ENCODE peak calls at places on chromosomes 2 and 18, in seven cellular contexts. O is AG10803, C is HCT116, F is SK-N-SH, T is fibroblast of pulmonary artery, L is PC-9, J is fibroblast of lung. N is an unnamed sample.

GRCh38 chr2:46978696-46979095 is 63.1 kb upstream of the MCFD2 start:
- DNase-seq in F (no peak), J (no peak), T (no peak), C (no peak), O (no peak), L (no peak), N (no peak)

GRCh38 chr18:5955861-5956260 is 60.5 kb upstream of the TMEM200C start:
- DNase-seq in O (no peak), T (no peak), L (no peak), F (no peak), J (peak), C (no peak), N (no peak)

GRCh38 chr2:52144588-52144987 is 1112.7 kb upstream of the NRXN1 start:
- DNase-seq in T (no peak), J (no peak), C (no peak), L (no peak), O (no peak), F (no peak), N (no peak)

GRCh38 chr2:107545851-107546250 is 280.8 kb upstream of the RGPD4 start:
- DNase-seq in O (no peak), L (no peak), T (no peak), J (no peak), F (no peak), C (no peak), N (no peak)

GRCh38 chr18:58639751-58640427 is 11.0 kb upstream of the ALPK2 start:
- DNase-seq in O (peak), T (peak), L (no peak), F (no peak), C (no peak), J (peak), N (no peak)

GRCh38 chr2:136916131-136916530 is 150.8 kb downstream of the THSD7B start:
- DNase-seq in T (no peak), O (no peak), L (no peak), J (no peak), C (no peak), F (no peak), N (no peak)

GRCh38 chr2:221276601-221277000 is 295.5 kb downstream of the EPHA4 start:
- DNase-seq in T (no peak), J (no peak), C (no peak), O (no peak), F (no peak), L (no peak), N (no peak)

GRCh38 chr2:29747786-29748470 is 173.5 kb downstream of the ALK start:
- DNase-seq in T (peak), L (no peak), F (no peak), C (peak), O (peak), J (peak), N (no peak)

GRCh38 chr2:210459925-210460862 is 16.4 kb downstream of the LANCL1 start:
- DNase-seq in O (no peak), F (no peak), C (no peak), T (no peak), J (no peak), L (no peak), N (no peak)

GRCh38 chr18:70496749-70497294 is 208.0 kb downstream of the SOCS6 start:
- DNase-seq in F (peak), T (no peak), L (no peak), C (no peak), O (no peak), J (no peak), N (no peak)

GRCh38 chr2:234427081-234428058 is 69.5 kb downstream of the ARL4C start:
- DNase-seq in T (peak), C (no peak), J (no peak), O (peak), F (no peak), L (peak), N (no peak)

GRCh38 chr2:171958475-171958874 is 36.2 kb downstream of the HAT1 start:
- DNase-seq in C (no peak), F (no peak), J (peak), O (peak), L (no peak), T (peak), N (no peak)

GRCh38 chr2:51410351-51410750 is 378.4 kb upstream of the NRXN1 start:
- DNase-seq in T (no peak), O (no peak), F (no peak), L (no peak), C (no peak), J (no peak), N (no peak)

GRCh38 chr2:226118471-226119429 is 680.9 kb downstream of the IRS1 start:
- DNase-seq in J (peak), F (no peak), O (peak), L (peak), C (peak), T (peak), N (peak)

GRCh38 chr18:25935356-25935755 is 155.1 kb downstream of the SS18 start:
- DNase-seq in O (no peak), F (no peak), L (no peak), T (no peak), J (no peak), C (no peak), N (no peak)

GRCh38 chr2:239319261-239319661 is 81.6 kb downstream of the HDAC4 start:
- DNase-seq in C (no peak), O (peak), L (peak), F (no peak), T (peak), J (peak), N (peak)

GRCh38 chr2:232877940-232878511 is 8.0 kb downstream of the SNORC start:
- DNase-seq in J (no peak), L (no peak), C (no peak), F (peak), O (no peak), T (no peak), N (no peak)

GRCh38 chr18:72104851-72105250 is 439.3 kb downstream of the CBLN2 start:
- DNase-seq in T (no peak), J (peak), L (no peak), O (no peak), F (no peak), C (no peak), N (no peak)

GRCh38 chr2:196278491-196278911 is 107.1 kb upstream of the STK17B start:
- DNase-seq in O (peak), T (peak), J (peak), C (no peak), L (no peak), F (no peak), N (no peak)
- H3K4me3 ChIP-seq in O (peak), T (peak), J (no peak), C (no peak), L (no peak), F (peak), N (no peak)

DNA sequence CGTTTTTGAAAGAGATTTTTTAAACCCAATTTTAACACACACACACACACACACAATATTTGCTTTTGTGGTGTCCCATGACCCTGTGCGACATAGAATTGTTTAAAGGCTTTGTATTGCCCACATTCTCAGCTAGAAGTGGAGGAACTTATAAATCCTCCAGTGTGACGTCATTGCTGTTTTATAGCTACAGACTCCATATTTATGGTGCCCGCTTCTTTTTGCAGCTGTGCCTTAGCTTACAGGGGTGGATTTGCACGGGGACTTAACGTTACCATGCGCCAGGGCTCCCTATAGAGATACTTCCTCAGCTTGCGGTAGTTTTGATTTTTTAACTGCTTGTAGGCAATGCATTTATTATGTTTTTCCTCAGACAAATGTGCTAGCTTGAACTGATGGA is 101.9 kb upstream of the SMIM21 start:
- DNase-seq in L (no peak), F (no peak), C (no peak), O (no peak), T (no peak), J (no peak), N (no peak)
- TF ChIP-seq CTCF in L (no peak), F (no peak), C (no peak), O (no peak), T (no peak), J (no peak), N (no peak)

DNA sequence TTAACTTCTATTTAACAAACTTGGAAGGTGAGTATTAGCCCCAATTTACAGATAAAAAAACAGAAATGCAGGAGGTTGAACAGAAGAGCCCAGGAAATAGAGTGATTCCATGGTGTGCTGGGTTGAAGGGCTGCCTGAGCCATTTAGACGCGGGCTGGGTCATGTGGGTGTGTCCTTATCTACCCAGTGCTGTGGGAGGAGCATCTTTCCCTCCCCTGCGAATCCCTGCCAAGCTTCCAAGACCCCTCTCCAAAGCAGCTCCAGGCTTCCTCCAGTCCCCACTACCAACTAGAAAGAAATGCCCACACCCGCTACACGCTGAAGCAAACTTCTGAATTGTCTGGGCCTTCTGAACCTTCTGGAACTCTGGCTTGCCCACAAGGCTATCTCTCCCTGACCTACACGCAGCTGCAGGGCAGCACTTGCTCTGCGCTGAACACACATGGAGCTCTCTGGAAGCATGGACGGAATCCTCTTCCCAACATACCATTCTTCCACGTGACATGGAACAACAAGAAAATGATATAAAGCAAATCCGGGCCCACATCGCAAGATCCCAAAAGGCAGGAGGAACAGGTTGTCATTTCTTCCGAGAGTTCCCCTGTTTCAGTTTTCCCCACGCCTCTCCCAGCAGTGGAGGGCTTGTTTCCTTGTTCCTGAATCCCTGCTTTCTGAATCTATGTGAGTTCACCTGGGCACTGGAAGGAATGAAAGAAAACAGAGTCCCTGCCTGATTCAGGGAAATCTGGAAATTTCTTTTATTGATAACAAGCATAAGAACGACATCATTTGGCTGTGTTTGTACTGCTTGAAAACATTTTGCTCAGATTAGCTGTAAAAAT is 562.7 kb upstream of the ID2 start:
- DNase-seq in L (no peak), T (no peak), C (no peak), J (no peak), F (no peak), O (no peak), N (no peak)
- H3K4me3 ChIP-seq in L (no peak), T (no peak), C (no peak), J (no peak), F (no peak), O (no peak), N (no peak)

GRCh38 chr2:10864888-10865551 is 46.7 kb upstream of the KCNF1 start:
- DNase-seq in T (no peak), C (no peak), J (no peak), O (no peak), L (no peak), F (no peak), N (peak)
- TF ChIP-seq CTCF in T (no peak), C (peak), J (no peak), O (peak), L (peak), F (peak), N (peak)

GRCh38 chr2:72148391-72148974 is 821 bp upstream of the CYP26B1 start:
- DNase-seq in L (no peak), J (no peak), O (no peak), T (no peak), C (no peak), F (peak), N (peak)

GRCh38 chr2:72146357-72147302 is 1.0 kb downstream of the CYP26B1 start:
- DNase-seq in L (no peak), O (no peak), F (peak), J (no peak), C (no peak), T (no peak), N (peak)

GRCh38 chr2:72147971-72148369 is 308 bp upstream of the CYP26B1 start:
- DNase-seq in O (no peak), F (no peak), C (no peak), T (no peak), L (no peak), J (no peak), N (no peak)

GRCh38 chr2:72148975-72149555 is 1.4 kb upstream of the CYP26B1 start:
- DNase-seq in T (peak), C (no peak), O (peak), F (peak), J (peak), L (peak), N (peak)

GRCh38 chr2:72147303-72147970 is at the start of gene CYP26B1:
- DNase-seq in T (no peak), O (no peak), C (no peak), J (no peak), F (peak), L (no peak), N (peak)
- H3K4me3 ChIP-seq in T (peak), O (peak), C (peak), J (peak), F (peak), L (peak), N (peak)

GRCh38 chr2:63594622-63595021 is 5.9 kb downstream of the MDH1 start:
- DNase-seq in F (no peak), T (no peak), L (no peak), O (no peak), C (no peak), J (no peak), N (no peak)
- TF ChIP-seq CTCF in F (no peak), T (no peak), L (no peak), O (no peak), C (no peak), J (no peak), N (no peak)

DNA sequence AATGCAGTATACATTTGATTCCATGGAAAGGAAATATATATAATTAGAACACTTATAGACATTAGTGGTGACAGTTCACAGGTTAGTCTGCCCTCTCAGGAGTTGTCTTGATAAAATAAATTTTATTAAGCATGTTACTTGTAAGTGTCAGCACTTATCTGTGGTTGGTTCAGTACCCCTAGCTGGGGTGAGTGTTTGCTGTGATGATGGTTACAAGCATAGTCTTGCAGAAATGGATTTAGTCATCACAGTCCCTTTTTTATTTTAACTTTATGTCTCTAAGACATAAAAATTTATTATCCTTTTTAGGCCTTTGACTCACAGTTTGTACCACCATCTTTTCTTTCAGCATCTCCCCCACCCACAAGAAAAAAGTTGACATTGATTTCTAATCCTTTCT is 52.1 kb downstream of the NCK2 start:
- DNase-seq in F (no peak), J (no peak), T (no peak), C (no peak), L (no peak), O (peak), N (no peak)
- H3K4me3 ChIP-seq in F (no peak), J (no peak), T (no peak), C (no peak), L (no peak), O (no peak), N (no peak)

GRCh38 chr2:28664120-28664842 is 87.3 kb upstream of the PPP1CB start:
- DNase-seq in L (no peak), T (peak), C (no peak), O (no peak), F (peak), J (peak), N (peak)

GRCh38 chr2:28662468-28663095 is 89.0 kb upstream of the PPP1CB start:
- DNase-seq in L (no peak), C (no peak), F (no peak), J (peak), T (peak), O (peak), N (no peak)

GRCh38 chr2:28662044-28662443 is 89.6 kb upstream of the PPP1CB start:
- DNase-seq in L (peak), J (no peak), T (no peak), O (no peak), F (no peak), C (no peak), N (no peak)

GRCh38 chr2:28661589-28662001 is 90.0 kb upstream of the PPP1CB start:
- DNase-seq in O (peak), T (peak), C (no peak), L (peak), F (peak), J (peak), N (peak)

GRCh38 chr2:28663359-28663758 is 88.3 kb upstream of the PPP1CB start:
- DNase-seq in O (peak), J (peak), L (no peak), C (no peak), F (no peak), T (peak), N (no peak)
- TF ChIP-seq CTCF in O (peak), J (peak), L (no peak), C (no peak), F (peak), T (peak), N (no peak)

DNA sequence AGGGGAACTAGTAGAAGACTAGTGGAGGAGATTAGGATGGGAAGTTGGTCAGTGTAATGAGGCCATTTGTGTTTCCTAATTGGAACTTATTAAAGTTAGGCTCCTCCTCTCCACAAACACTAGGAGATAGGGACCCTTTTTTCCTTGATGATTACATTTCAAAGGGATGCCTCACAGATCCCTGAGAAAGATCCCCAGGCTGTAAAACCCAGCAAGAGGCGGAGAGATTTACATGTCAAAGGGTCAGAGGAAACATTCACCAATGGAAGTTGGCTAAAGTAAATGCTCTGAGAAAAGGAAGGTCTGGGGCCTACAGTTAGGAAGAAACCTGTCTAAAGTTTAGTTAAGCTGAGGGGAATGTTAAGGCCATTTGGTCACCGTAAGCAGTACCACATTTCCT is 1.4 kb upstream of the CCDC85A start:
- DNase-seq in C (no peak), L (no peak), F (no peak), O (no peak), T (no peak), J (no peak), N (no peak)
- H3K4me3 ChIP-seq in C (no peak), L (no peak), F (peak), O (no peak), T (no peak), J (no peak), N (no peak)

GRCh38 chr2:23053580-23053979 is 331.4 kb upstream of the KLHL29 start:
- DNase-seq in O (no peak), L (no peak), F (no peak), C (no peak), J (no peak), T (no peak), N (no peak)

GRCh38 chr2:23055251-23055650 is 329.7 kb upstream of the KLHL29 start:
- DNase-seq in L (no peak), C (no peak), J (no peak), F (no peak), T (no peak), O (no peak), N (no peak)

GRCh38 chr2:23050388-23050787 is 334.6 kb upstream of the KLHL29 start:
- DNase-seq in J (no peak), F (peak), O (no peak), T (no peak), C (no peak), L (no peak), N (no peak)
- TF ChIP-seq CTCF in J (no peak), F (no peak), O (no peak), T (no peak), C (no peak), L (no peak), N (no peak)